ENCODE peak calls at places on chromosomes 16 and 17, in ten cellular contexts. Y is heart left ventricle; F is activated T-helper 1 cell treated with anti-CD3 and anti-CD28 coated beads, Interleukin-12 subunit alpha, Interleukin-12 subunit beta, Interleukin-2, Interleukin-4 antibody, amounts not matched to agents 30 ng/mL and 10 ng/mL and 1 ng/mL, durations not matched to agents 14 hours and 24 hours and 36 hours; S is anterior cingulate cortex; D is GM04503; G is ACHN; C is NCI-H2107; M is fibroblast of the conjunctiva; Z is AML-193; T is endothelial cell. O is an unnamed sample.

GRCh38 chr17:79835953-79836951 is 3.0 kb downstream of the CBX4 start:
- DNase-seq in M (no peak), C (no peak), D (no peak), F (no peak), T (no peak), G (no peak), S (no peak), Y (no peak), Z (peak), O (no peak)

GRCh38 chr17:48544356-48545021 is 420 bp downstream of the HOXB2 start:
- DNase-seq in T (peak), F (peak), C (no peak), G (peak), Z (no peak), M (no peak), Y (peak), S (no peak), D (peak), O (peak)

GRCh38 chr16:83475108-83475507 is 332.7 kb upstream of the HSBP1 start:
- DNase-seq in C (no peak), T (no peak), Y (no peak), S (no peak), M (no peak), D (no peak), F (no peak), Z (no peak), G (peak), O (no peak)

GRCh38 chr16:31696968-31697743 is 169.5 kb downstream of the AHSP start:
- DNase-seq in F (no peak), T (no peak), G (peak), D (no peak), C (no peak), Y (no peak), M (peak), Z (peak), S (no peak), O (no peak)

GRCh38 chr17:45936610-45937009 is 42.3 kb downstream of the MAPT start:
- DNase-seq in D (no peak), S (no peak), M (no peak), G (no peak), C (peak), F (no peak), Z (no peak), Y (no peak), T (no peak), O (no peak)

GRCh38 chr17:19327039-19327776 is 35.3 kb downstream of the B9D1 start:
- DNase-seq in G (peak), D (peak), Y (no peak), M (no peak), F (no peak), C (no peak), Z (no peak), S (no peak), T (no peak), O (no peak)

GRCh38 chr16:81127051-81127450 is 30.9 kb upstream of the GCSH start:
- DNase-seq in F (no peak), G (peak), C (no peak), T (no peak), D (peak), Z (no peak), S (no peak), M (no peak), Y (no peak), O (no peak)

GRCh38 chr17:39925282-39926134 is 1.9 kb downstream of the ORMDL3 start:
- DNase-seq in T (no peak), C (no peak), D (no peak), Z (no peak), G (no peak), M (no peak), S (no peak), F (no peak), Y (no peak), O (no peak)

GRCh38 chr17:32878211-32878610 is 1.3 kb upstream of the MYO1D start:
- DNase-seq in M (peak), D (peak), Z (no peak), Y (no peak), F (no peak), C (no peak), G (no peak), S (no peak), T (no peak), O (peak)

GRCh38 chr16:3029499-3030127 is 5.8 kb downstream of the THOC6 start:
- DNase-seq in D (no peak), C (no peak), M (no peak), Z (no peak), G (no peak), T (no peak), Y (no peak), S (no peak), F (no peak), O (no peak)

GRCh38 chr17:8800656-8801055 is 1.5 kb upstream of the MFSD6L start:
- DNase-seq in F (no peak), T (no peak), G (no peak), S (no peak), M (no peak), Z (no peak), C (no peak), Y (no peak), D (no peak), O (no peak)

GRCh38 chr16:86927699-86928098 is 349.4 kb downstream of the FOXL1 start:
- DNase-seq in Y (no peak), T (no peak), G (no peak), Z (no peak), C (no peak), F (no peak), S (no peak), D (no peak), M (no peak), O (no peak)

GRCh38 chr17:68440526-68440925 is 16.8 kb downstream of the WIPI1 start:
- DNase-seq in Z (no peak), F (no peak), C (no peak), T (no peak), Y (no peak), M (no peak), G (no peak), S (no peak), D (no peak), O (no peak)

GRCh38 chr17:81298991-81299733 is 4.1 kb upstream of the SLC38A10 start:
- DNase-seq in S (no peak), F (no peak), G (no peak), Z (no peak), T (no peak), C (no peak), M (no peak), Y (no peak), D (no peak), O (no peak)

GRCh38 chr17:63275318-63275967 is 170.7 kb downstream of the CYB561 start:
- DNase-seq in D (peak), T (no peak), F (no peak), M (peak), Z (peak), Y (no peak), C (no peak), G (peak), S (no peak), O (no peak)

GRCh38 chr17:39016193-39017153 is 49.3 kb upstream of the FBXO47 start:
- DNase-seq in G (no peak), D (no peak), F (no peak), S (no peak), Y (no peak), M (no peak), C (no peak), T (no peak), Z (peak), O (no peak)

GRCh38 chr16:89583895-89584644 is 8.5 kb downstream of the CPNE7 start:
- DNase-seq in C (no peak), Y (no peak), D (no peak), M (no peak), Z (no peak), G (no peak), T (no peak), F (no peak), S (no peak), O (no peak)

GRCh38 chr17:78674156-78674555 is 97.0 kb upstream of the DNAH17 start:
- DNase-seq in C (no peak), F (no peak), Z (no peak), M (no peak), D (no peak), T (no peak), G (no peak), Y (no peak), S (no peak), O (no peak)

GRCh38 chr16:259226-259625 is 16.5 kb downstream of the RGS11 start:
- DNase-seq in M (no peak), F (no peak), C (no peak), G (no peak), T (no peak), S (no peak), D (no peak), Y (no peak), Z (no peak), O (no peak)

GRCh38 chr16:1839554-1839953 is 12.5 kb downstream of the FAHD1 start:
- DNase-seq in T (no peak), M (peak), G (no peak), F (no peak), D (peak), S (no peak), C (no peak), Y (no peak), Z (no peak), O (no peak)

GRCh38 chr17:56939869-56940484 is 20.9 kb downstream of the COIL start:
- DNase-seq in Z (peak), T (no peak), M (peak), S (no peak), F (no peak), C (peak), D (no peak), Y (no peak), G (peak), O (no peak)

GRCh38 chr16:85530370-85530739 is 82.8 kb upstream of the GSE1 start:
- DNase-seq in F (no peak), G (no peak), S (no peak), D (no peak), T (no peak), Z (no peak), C (peak), Y (no peak), M (no peak), O (no peak)

GRCh38 chr16:78002915-78003538 is 19.3 kb upstream of the CLEC3A start:
- DNase-seq in G (peak), D (peak), T (peak), F (peak), C (peak), Y (peak), S (peak), Z (peak), M (peak), O (peak)

GRCh38 chr16:64892843-64893242 is 229.0 kb downstream of the CDH11 start:
- DNase-seq in S (no peak), T (no peak), F (no peak), Z (no peak), Y (no peak), M (no peak), C (no peak), G (no peak), D (peak), O (no peak)

GRCh38 chr17:47704116-47704515 is 10.2 kb downstream of the TBKBP1 start:
- DNase-seq in Y (no peak), M (no peak), T (no peak), F (no peak), G (no peak), C (no peak), S (no peak), D (no peak), Z (peak), O (no peak)

GRCh38 chr17:44910231-44911106 is 4.8 kb downstream of the GFAP start:
- DNase-seq in M (no peak), F (no peak), T (no peak), C (no peak), D (no peak), G (no peak), Y (no peak), S (no peak), Z (no peak), O (no peak)

GRCh38 chr16:66970775-66971725 is 10.0 kb downstream of the CES3 start:
- DNase-seq in M (no peak), D (no peak), T (no peak), C (no peak), Y (no peak), G (peak), F (no peak), S (no peak), Z (no peak), O (no peak)

GRCh38 chr16:76639685-76640289 is 362.6 kb downstream of the CNTNAP4 start:
- DNase-seq in D (no peak), T (no peak), Z (peak), G (peak), S (no peak), M (peak), F (no peak), Y (no peak), C (no peak), O (no peak)

GRCh38 chr17:16953347-16953746 is 18.6 kb downstream of the TNFRSF13B start:
- DNase-seq in G (no peak), Z (no peak), D (no peak), F (no peak), S (no peak), Y (no peak), T (no peak), C (no peak), M (no peak), O (no peak)

GRCh38 chr17:49218941-49219913 is 8.7 kb downstream of the ABI3 start:
- DNase-seq in G (no peak), Z (peak), Y (peak), M (no peak), F (peak), T (no peak), D (no peak), C (no peak), S (no peak), O (no peak)

GRCh38 chr17:68142595-68142994 is 105.2 kb upstream of the AMZ2 start:
- DNase-seq in M (no peak), G (no peak), T (no peak), C (no peak), Z (no peak), S (no peak), Y (no peak), F (no peak), D (no peak), O (no peak)

O was measured in uterus.